ENCODE peak calls at places on chromosomes 1 and 21, in seven cellular contexts. J is colonic mucosa; S is CD8-positive, alpha-beta memory T cell; I is IMR-90; M is A549; D is right lobe of liver; K is spleen. R is an unnamed sample.

GRCh38 chr21:27346041-27346448 is 379.2 kb upstream of the ADAMTS5 start:
- DNase-seq in I (peak; percentile 68), M (no peak), J (no peak), D (no peak), S (no peak), K (no peak), R (no peak)

GRCh38 chr1:107776898-107777663 is 187.9 kb downstream of the VAV3 start:
- DNase-seq in S (no peak), J (no peak), D (no peak), K (no peak), I (no peak), M (no peak), R (no peak)

GRCh38 chr1:1167416-1168155 is 6.1 kb upstream of the TTLL10 start:
- DNase-seq in J (peak; percentile 88), M (no peak), K (peak; percentile 68), S (no peak), I (no peak), D (no peak), R (no peak)

GRCh38 chr1:188817814-188818213 is 1659.8 kb downstream of the BRINP3 start:
- DNase-seq in D (no peak), M (no peak), J (no peak), K (no peak), S (no peak), I (no peak), R (no peak)

GRCh38 chr1:84851839-84852238 is 41.2 kb downstream of the LPAR3 start:
- DNase-seq in K (no peak), D (no peak), M (peak; percentile 16), I (peak; percentile 91), J (no peak), S (no peak), R (no peak)

GRCh38 chr21:27201197-27201596 is 234.3 kb upstream of the ADAMTS5 start:
- DNase-seq in D (no peak), J (no peak), K (no peak), M (no peak), S (no peak), I (peak; percentile 85), R (no peak)

GRCh38 chr1:35554261-35555211 is 2.7 kb downstream of the KIAA0319L start:
- DNase-seq in K (no peak), J (no peak), I (no peak), S (no peak), M (no peak), D (no peak), R (no peak)

GRCh38 chr1:244296010-244296409 is 155.7 kb downstream of the ADSS2 start:
- DNase-seq in D (no peak), I (no peak), J (no peak), M (no peak), K (no peak), S (no peak), R (no peak)

GRCh38 chr1:202578001-202578500 is 132.2 kb downstream of the SYT2 start:
- DNase-seq in J (no peak), K (no peak), M (no peak), S (no peak), D (no peak), I (peak; percentile 87), R (no peak)

GRCh38 chr1:226989081-226989747 is 49.1 kb downstream of the COQ8A start:
- DNase-seq in I (no peak), K (peak; percentile 33), S (no peak), M (no peak), J (peak; percentile 56), D (no peak), R (no peak)

GRCh38 chr1:72288886-72289285 is 6.5 kb upstream of the NEGR1 start:
- DNase-seq in I (no peak), J (no peak), M (no peak), D (no peak), K (no peak), S (no peak), R (no peak)

GRCh38 chr1:207959141-207959825 is 48.4 kb upstream of the CD34 start:
- DNase-seq in M (no peak), J (peak; percentile 54), K (peak; percentile 79), D (peak; percentile 70), S (no peak), I (peak; percentile 38), R (peak; percentile 92)

GRCh38 chr1:36735939-36736730 is 253.4 kb upstream of the CSF3R start:
- DNase-seq in S (no peak), K (no peak), I (no peak), M (no peak), D (no peak), J (no peak), R (no peak)
- H3K27ac ChIP-seq in S (no peak overlapping the region), K (no peak overlapping the region), I (no peak overlapping the region), M (no peak overlapping the region), D (no peak overlapping the region), J (no peak overlapping the region), R (no peak overlapping the region)

GRCh38 chr1:199122532-199123311 is 483.9 kb downstream of the PTPRC start:
- DNase-seq in M (no peak), I (peak; percentile 74), K (no peak), S (no peak), D (no peak), J (no peak), R (no peak)
- H3K27ac ChIP-seq in M (no peak overlapping the region), I (peak overlapping the region; percentile 4), K (no peak overlapping the region), S (no peak overlapping the region), D (no peak overlapping the region), J (no peak overlapping the region), R (no peak overlapping the region)

DNA sequence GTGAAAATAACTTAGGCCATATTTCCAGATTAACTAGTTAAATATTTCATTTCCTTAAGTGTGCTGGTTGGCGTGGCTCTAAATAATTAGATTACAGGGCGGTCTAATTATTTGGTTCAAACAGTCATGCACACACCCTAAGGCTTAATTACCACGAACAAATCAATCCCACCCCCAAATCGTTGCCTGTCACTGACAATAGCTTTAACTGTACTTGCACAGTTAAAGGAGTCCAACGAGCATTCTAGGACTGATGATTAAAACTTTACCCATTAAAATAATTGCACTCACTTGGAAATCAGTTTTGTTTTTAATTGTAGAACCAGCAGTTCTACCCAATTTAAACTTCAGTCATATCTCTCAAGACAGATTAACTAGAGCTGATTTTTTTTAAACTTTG is 1.5 kb upstream of the POU2F1 start:
- DNase-seq in M (no peak), K (no peak), I (no peak), S (no peak), J (no peak), D (no peak), R (no peak)
- H3K27ac ChIP-seq in M (peak overlapping the region; percentile 95), K (peak overlapping the region; percentile 99), I (no peak overlapping the region), S (peak overlapping the region; percentile 87), J (no peak overlapping the region), D (peak overlapping the region; percentile 74), R (peak overlapping the region; percentile 65)

DNA sequence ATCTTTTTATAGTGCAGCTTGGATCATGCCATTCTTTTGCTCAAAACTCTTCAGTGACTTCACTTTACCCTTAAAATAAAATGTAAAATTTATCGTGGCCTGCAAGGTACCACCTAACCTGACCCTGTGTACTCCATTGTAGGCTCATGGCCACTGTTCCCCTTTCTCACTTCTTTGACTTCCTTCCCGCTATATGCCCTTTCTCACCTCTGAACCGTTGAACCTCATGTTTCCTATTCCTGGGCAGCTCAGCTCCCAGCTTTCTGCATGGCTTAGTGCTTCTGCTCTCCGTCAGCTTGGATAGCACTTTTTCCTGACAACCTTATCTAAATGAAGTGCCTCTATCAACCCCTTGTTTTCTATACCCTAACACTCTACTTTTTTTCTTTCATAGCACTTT is 61.1 kb upstream of the GPR25 start:
- DNase-seq in S (no peak), M (no peak), J (no peak), D (no peak), K (no peak), I (no peak), R (no peak)
- H3K27ac ChIP-seq in S (no peak overlapping the region), M (no peak overlapping the region), J (no peak overlapping the region), D (no peak overlapping the region), K (no peak overlapping the region), I (no peak overlapping the region), R (no peak overlapping the region)

GRCh38 chr1:198638441-198638840 is 399 bp upstream of the PTPRC start:
- DNase-seq in S (no peak), D (no peak), I (no peak), J (no peak), K (no peak), M (no peak), R (no peak)

GRCh38 chr1:198637915-198638437 is 864 bp upstream of the PTPRC start:
- DNase-seq in I (no peak), M (no peak), K (no peak), J (no peak), S (no peak), D (no peak), R (no peak)

GRCh38 chr1:198635964-198636363 is 2.9 kb upstream of the PTPRC start:
- DNase-seq in D (no peak), I (no peak), J (no peak), S (no peak), M (no peak), K (no peak), R (no peak)

GRCh38 chr1:198637157-198637556 is 1.7 kb upstream of the PTPRC start:
- DNase-seq in M (no peak), K (no peak), I (no peak), D (no peak), S (no peak), J (no peak), R (no peak)

GRCh38 chr1:198636391-198636790 is 2.4 kb upstream of the PTPRC start:
- DNase-seq in D (no peak), J (no peak), I (no peak), S (no peak), K (no peak), M (no peak), R (no peak)
- H3K27ac ChIP-seq in D (no peak overlapping the region), J (no peak overlapping the region), I (no peak overlapping the region), S (no peak overlapping the region), K (peak overlapping the region; percentile 92), M (no peak overlapping the region), R (no peak overlapping the region)

DNA sequence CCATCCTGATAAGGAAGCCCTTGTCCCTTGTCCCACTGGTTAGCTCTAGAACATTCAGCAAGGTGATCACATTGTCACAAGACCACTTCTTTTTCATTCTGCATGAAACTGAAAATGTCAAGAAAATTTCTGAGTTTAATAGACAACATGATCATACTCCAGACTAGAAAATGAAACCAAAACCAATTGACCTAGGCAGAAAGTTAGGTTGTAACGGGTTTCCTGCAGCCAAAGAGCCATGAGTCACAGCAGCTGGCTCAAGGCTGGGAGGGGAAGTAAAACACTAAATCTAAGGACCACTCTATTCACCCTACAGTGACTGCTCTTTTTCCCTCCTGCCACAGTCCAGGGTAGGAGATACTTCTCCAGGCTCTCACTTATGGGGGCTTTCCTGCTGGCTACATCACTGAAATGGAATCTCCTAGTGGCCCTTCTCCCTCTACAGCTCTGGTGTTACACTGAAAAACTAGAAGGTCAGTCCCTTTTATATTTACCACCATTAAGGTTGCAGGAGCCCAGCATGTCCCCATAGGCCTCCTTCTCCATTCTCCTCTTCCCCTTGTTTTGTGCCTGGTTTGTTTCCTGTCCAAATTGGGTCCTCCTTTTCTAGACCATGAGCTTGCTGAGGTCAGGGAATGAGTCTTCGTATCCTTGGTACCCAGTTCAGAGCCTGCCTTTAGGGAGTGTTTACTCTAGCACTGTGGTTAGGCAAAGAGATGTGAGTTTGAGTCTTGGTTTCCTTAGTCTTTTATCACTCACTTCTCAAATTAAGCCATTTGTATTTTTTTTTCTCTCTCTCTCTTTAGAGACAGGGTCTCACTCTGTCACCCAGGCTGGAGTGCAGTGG is 236.5 kb upstream of the JUN start:
- DNase-seq in D (no peak), S (peak; percentile 51), K (peak; percentile 84), I (peak; percentile 86), M (no peak), J (peak; percentile 62), R (peak; percentile 64)
- H3K27ac ChIP-seq in D (peak overlapping the region; percentile 60), S (peak overlapping the region; percentile 60), K (peak overlapping the region; percentile 86), I (peak overlapping the region; percentile 82), M (peak overlapping the region; percentile 50), J (peak overlapping the region; percentile 72), R (peak overlapping the region; percentile 52)